ENCODE peak calls at places on chromosomes 11 and 22, in ten cellular contexts. H, T, B, P, J, Y, Z, O, Q and K are unnamed samples.

GRCh38 chr11:99371257-99371656 is 350.5 kb downstream of the CNTN5 start:
- DNase-seq in H (no peak), T (peak), B (no peak), P (no peak), J (no peak), Y (no peak), Z (no peak), O (no peak), Q (no peak), K (no peak)

GRCh38 chr11:29260939-29261705 is 755.7 kb downstream of the KCNA4 start:
- DNase-seq in H (no peak), T (peak), B (no peak), P (no peak), J (no peak), Y (no peak), Z (no peak), O (peak), Q (peak), K (no peak)

GRCh38 chr11:65216830-65217229 is 35.1 kb downstream of the CAPN1 start:
- DNase-seq in H (no peak), T (no peak), B (no peak), P (no peak), J (no peak), Y (no peak), Z (no peak), O (no peak), Q (no peak), K (no peak)

GRCh38 chr11:68997995-68998348 is 15.1 kb downstream of the MRGPRF start:
- DNase-seq in H (peak), T (no peak), B (no peak), P (no peak), J (no peak), Y (no peak), Z (no peak), O (no peak), Q (no peak), K (no peak)

GRCh38 chr22:22787151-22787550 is 100.5 kb upstream of the IGLL5 start:
- DNase-seq in H (no peak), T (no peak), B (no peak), P (no peak), J (peak), Y (no peak), Z (no peak), O (no peak), Q (no peak), K (no peak)

GRCh38 chr11:19800714-19801519 is 88.3 kb downstream of the NAV2 start:
- DNase-seq in H (no peak), T (no peak), B (no peak), P (no peak), J (no peak), Y (no peak), Z (no peak), O (no peak), Q (no peak), K (no peak)

GRCh38 chr11:13663631-13664071 is 4.8 kb upstream of the FAR1 start:
- DNase-seq in H (no peak), T (peak), B (no peak), P (no peak), J (no peak), Y (no peak), Z (no peak), O (no peak), Q (no peak), K (no peak)

GRCh38 chr11:118180300-118180703 is 3.9 kb upstream of the SCN2B start:
- DNase-seq in H (peak), T (no peak), B (no peak), P (no peak), J (peak), Y (no peak), Z (peak), O (peak), Q (no peak), K (no peak)

GRCh38 chr11:75013051-75013450 is 24.3 kb downstream of the NEU3 start:
- DNase-seq in H (no peak), T (peak), B (no peak), P (no peak), J (no peak), Y (no peak), Z (no peak), O (no peak), Q (no peak), K (no peak)

GRCh38 chr11:134486106-134486505 is 74.1 kb upstream of the B3GAT1 start:
- DNase-seq in H (no peak), T (no peak), B (no peak), P (peak), J (no peak), Y (no peak), Z (no peak), O (no peak), Q (no peak), K (no peak)

GRCh38 chr11:130369141-130369691 is 54.5 kb upstream of the ZBTB44 start:
- DNase-seq in H (no peak), T (no peak), B (no peak), P (no peak), J (no peak), Y (no peak), Z (no peak), O (no peak), Q (no peak), K (no peak)

GRCh38 chr11:9301720-9302119 is 12.7 kb downstream of the TMEM41B start:
- DNase-seq in H (no peak), T (no peak), B (no peak), P (no peak), J (no peak), Y (no peak), Z (no peak), O (no peak), Q (no peak), K (no peak)

GRCh38 chr11:72683782-72684200 is 9.6 kb upstream of the PDE2A start:
- DNase-seq in H (no peak), T (peak), B (peak), P (peak), J (peak), Y (no peak), Z (peak), O (no peak), Q (peak), K (peak)

GRCh38 chr22:37032535-37033460 is 13.3 kb downstream of the MPST start:
- DNase-seq in H (no peak), T (peak), B (peak), P (peak), J (peak), Y (no peak), Z (peak), O (no peak), Q (peak), K (peak)

GRCh38 chr11:131759140-131759539 is 388.7 kb downstream of the NTM start:
- DNase-seq in H (no peak), T (no peak), B (no peak), P (no peak), J (no peak), Y (no peak), Z (no peak), O (no peak), Q (no peak), K (no peak)

GRCh38 chr11:624705-625635 is at the start of gene CDHR5:
- DNase-seq in H (no peak), T (no peak), B (no peak), P (peak), J (no peak), Y (no peak), Z (no peak), O (no peak), Q (no peak), K (no peak)

GRCh38 chr22:29457730-29458129 is 19.3 kb downstream of the RFPL1 start:
- DNase-seq in H (no peak), T (peak), B (no peak), P (no peak), J (peak), Y (no peak), Z (no peak), O (peak), Q (peak), K (peak)

GRCh38 chr11:6321961-6322362 is 1.7 kb upstream of the CAVIN3 start:
- DNase-seq in H (no peak), T (peak), B (no peak), P (no peak), J (no peak), Y (no peak), Z (no peak), O (peak), Q (no peak), K (no peak)

GRCh38 chr22:41447435-41448188 is 1.0 kb upstream of the TOB2 start:
- DNase-seq in H (peak), T (peak), B (peak), P (peak), J (peak), Y (no peak), Z (peak), O (no peak), Q (no peak), K (peak)

GRCh38 chr11:44945639-44946038 is 5.0 kb downstream of the TP53I11 start:
- DNase-seq in H (peak), T (no peak), B (no peak), P (no peak), J (no peak), Y (no peak), Z (no peak), O (no peak), Q (no peak), K (no peak)

GRCh38 chr11:86931965-86932332 is 23.2 kb downstream of the FZD4 start:
- DNase-seq in H (no peak), T (peak), B (no peak), P (no peak), J (no peak), Y (no peak), Z (peak), O (no peak), Q (peak), K (no peak)

GRCh38 chr11:115504279-115505158 is at the start of gene CADM1:
- DNase-seq in H (peak), T (peak), B (peak), P (peak), J (peak), Y (peak), Z (peak), O (no peak), Q (peak), K (peak)

GRCh38 chr11:133945087-133945974 is 11.4 kb downstream of the IGSF9B start:
- DNase-seq in H (peak), T (peak), B (no peak), P (no peak), J (no peak), Y (no peak), Z (no peak), O (no peak), Q (no peak), K (no peak)

GRCh38 chr11:20934521-20934920 is 265.1 kb downstream of the NELL1 start:
- DNase-seq in H (no peak), T (no peak), B (no peak), P (no peak), J (no peak), Y (no peak), Z (no peak), O (no peak), Q (no peak), K (no peak)

GRCh38 chr11:19872526-19873135 is 160.0 kb downstream of the NAV2 start:
- DNase-seq in H (no peak), T (no peak), B (no peak), P (no peak), J (peak), Y (no peak), Z (no peak), O (no peak), Q (no peak), K (no peak)

GRCh38 chr11:59898046-59898445 is 19.5 kb downstream of the OOSP3 start:
- DNase-seq in H (no peak), T (no peak), B (no peak), P (no peak), J (no peak), Y (no peak), Z (no peak), O (no peak), Q (no peak), K (no peak)
- TF ChIP-seq POLR2A in H (no peak), T (no peak), B (no peak), P (no peak), J (no peak), Y (no peak), Z (no peak), O (no peak), Q (no peak), K (no peak)

GRCh38 chr11:104968365-104968855 is at the start of gene CASP4:
- DNase-seq in H (no peak), T (peak), B (no peak), P (no peak), J (no peak), Y (no peak), Z (peak), O (peak), Q (peak), K (peak)

GRCh38 chr11:104967493-104968364 is 645 bp downstream of the CASP4 start:
- DNase-seq in H (no peak), T (peak), B (no peak), P (no peak), J (no peak), Y (no peak), Z (no peak), O (no peak), Q (peak), K (no peak)

GRCh38 chr11:104962852-104963251 is 5.5 kb downstream of the CASP4 start:
- DNase-seq in H (no peak), T (no peak), B (no peak), P (no peak), J (no peak), Y (no peak), Z (no peak), O (no peak), Q (no peak), K (no peak)

GRCh38 chr11:104965735-104966134 is 2.6 kb downstream of the CASP4 start:
- DNase-seq in H (no peak), T (no peak), B (no peak), P (no peak), J (no peak), Y (no peak), Z (no peak), O (no peak), Q (no peak), K (no peak)

DNA sequence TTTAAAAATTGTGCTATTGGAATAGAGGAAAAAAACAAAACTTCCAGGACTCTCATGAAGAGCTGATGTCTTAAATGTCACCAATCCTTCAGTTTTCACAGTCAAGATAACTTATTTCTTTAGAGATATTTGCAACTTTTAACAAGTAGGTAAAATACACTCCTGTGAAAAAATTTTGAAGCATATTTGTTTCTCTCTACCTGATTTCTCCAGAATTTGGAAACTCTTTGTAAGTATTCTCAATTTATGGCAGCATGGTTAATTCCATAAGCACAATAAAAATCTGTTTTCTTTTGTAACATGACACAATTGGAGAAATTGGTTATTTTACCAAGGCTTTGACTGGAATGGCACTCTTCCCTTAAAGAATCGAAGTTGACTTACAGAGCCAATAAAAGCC is 4.1 kb downstream of the CASP4 start:
- DNase-seq in H (no peak), T (no peak), B (no peak), P (no peak), J (no peak), Y (no peak), Z (no peak), O (no peak), Q (no peak), K (no peak)
- H3K4me3 ChIP-seq in H (no peak), T (no peak), B (no peak), P (no peak), J (no peak), Y (no peak), Z (no peak), O (no peak), Q (no peak), K (no peak)

GRCh38 chr22:46072981-46073682 is 77.2 kb upstream of the PPARA start:
- DNase-seq in H (peak), T (no peak), B (peak), P (peak), J (no peak), Y (no peak), Z (no peak), O (no peak), Q (no peak), K (peak)

GRCh38 chr22:46070722-46071450 is 79.4 kb upstream of the PPARA start:
- DNase-seq in H (peak), T (peak), B (peak), P (peak), J (peak), Y (no peak), Z (peak), O (no peak), Q (no peak), K (peak)

GRCh38 chr22:46072030-46072881 is 78.1 kb upstream of the PPARA start:
- DNase-seq in H (peak), T (peak), B (peak), P (peak), J (peak), Y (no peak), Z (peak), O (no peak), Q (no peak), K (peak)

GRCh38 chr22:46070215-46070721 is 80.1 kb upstream of the PPARA start:
- DNase-seq in H (peak), T (peak), B (peak), P (peak), J (peak), Y (no peak), Z (peak), O (no peak), Q (no peak), K (peak)

GRCh38 chr22:46071451-46072029 is 78.8 kb upstream of the PPARA start:
- DNase-seq in H (peak), T (peak), B (peak), P (peak), J (peak), Y (no peak), Z (peak), O (peak), Q (no peak), K (peak)
- TF ChIP-seq POLR2A in H (no peak), T (no peak), B (no peak), P (peak), J (no peak), Y (peak), Z (peak), O (peak), Q (peak), K (peak)

DNA sequence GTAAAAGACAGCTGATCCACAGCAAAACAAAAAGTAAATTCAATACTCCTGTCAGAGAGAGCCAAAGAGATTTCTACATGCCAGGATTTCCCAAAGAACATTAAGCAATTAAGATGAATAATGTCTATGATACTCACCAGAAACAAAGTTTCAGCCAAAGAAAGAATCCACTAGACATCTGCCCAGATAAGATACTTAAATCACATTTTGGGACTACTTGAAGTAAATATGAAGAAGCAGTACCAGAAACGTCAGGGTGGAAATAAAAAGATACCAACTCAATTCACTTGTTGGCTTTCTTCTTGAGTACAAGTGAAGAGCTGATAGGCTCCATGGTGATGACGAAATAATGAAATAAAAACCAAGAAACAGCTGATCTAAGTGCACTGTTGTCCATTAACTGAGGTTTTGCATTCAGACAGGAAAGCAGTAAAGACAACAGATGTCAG is 31.6 kb upstream of the ARHGAP32 start:
- DNase-seq in H (no peak), T (peak), B (no peak), P (no peak), J (no peak), Y (no peak), Z (no peak), O (no peak), Q (no peak), K (no peak)
- H3K4me3 ChIP-seq in H (no peak), T (no peak), B (no peak), P (no peak), J (no peak), Y (no peak), Z (no peak), O (no peak), Q (no peak), K (no peak)